ENCODE peak calls at places on chromosomes 4 and X, in four cellular contexts. Z, H, D and U are unnamed samples. For H3K79me2, the result is how much of the 10 kb centered on the place peaks cover.

GRCh38 chr4:147049940-147050852 is 104.5 kb upstream of the TTC29 start:
- DNase-seq in Z (no peak), H (no peak), D (peak), U (no peak)

GRCh38 chr4:181959121-181959520 is 284.1 kb upstream of the TENM3 start:
- DNase-seq in Z (no peak), H (no peak), D (peak), U (no peak)

GRCh38 chrX:23845316-23845932 is 62.3 kb downstream of the APOO start:
- DNase-seq in Z (no peak), H (peak), D (no peak), U (no peak)

GRCh38 chrX:68992998-68993397 is 164.2 kb downstream of the EFNB1 start:
- DNase-seq in Z (no peak), H (no peak), D (no peak), U (no peak)

GRCh38 chr4:26397086-26397485 is 76.3 kb downstream of the RBPJ start:
- DNase-seq in Z (no peak), H (no peak), D (no peak), U (no peak)

GRCh38 chrX:120402363-120402762 is 40.5 kb downstream of the ATP1B4 start:
- DNase-seq in Z (no peak), H (no peak), D (peak), U (no peak)

GRCh38 chr4:177740563-177740962 is 298.3 kb upstream of the AGA start:
- DNase-seq in Z (no peak), H (no peak), D (peak), U (no peak)

GRCh38 chr4:2925496-2925895 is 37.7 kb downstream of the NOP14 start:
- DNase-seq in Z (no peak), H (no peak), D (no peak), U (no peak)

GRCh38 chr4:116016201-116016600 is 902.8 kb upstream of the NDST4 start:
- DNase-seq in Z (no peak), H (no peak), D (peak), U (peak)

GRCh38 chr4:98656443-98656842 is 2.0 kb downstream of the TSPAN5 start:
- DNase-seq in Z (no peak), H (no peak), D (no peak), U (no peak)

GRCh38 chr4:98653006-98653405 is 5.4 kb downstream of the TSPAN5 start:
- DNase-seq in Z (no peak), H (no peak), D (peak), U (no peak)

GRCh38 chr4:98657531-98658286 is 702 bp downstream of the TSPAN5 start:
- DNase-seq in Z (no peak), H (peak), D (peak), U (peak)

GRCh38 chr4:98658287-98659105 is at the start of gene TSPAN5:
- DNase-seq in Z (peak), H (peak), D (peak), U (peak)

GRCh38 chr4:98653890-98654867 is 4.2 kb downstream of the TSPAN5 start:
- DNase-seq in Z (no peak), H (peak), D (peak), U (no peak)
- H3K79me2 ChIP-seq in Z (under half), H (half or more), D (half or more), U (half or more)

DNA sequence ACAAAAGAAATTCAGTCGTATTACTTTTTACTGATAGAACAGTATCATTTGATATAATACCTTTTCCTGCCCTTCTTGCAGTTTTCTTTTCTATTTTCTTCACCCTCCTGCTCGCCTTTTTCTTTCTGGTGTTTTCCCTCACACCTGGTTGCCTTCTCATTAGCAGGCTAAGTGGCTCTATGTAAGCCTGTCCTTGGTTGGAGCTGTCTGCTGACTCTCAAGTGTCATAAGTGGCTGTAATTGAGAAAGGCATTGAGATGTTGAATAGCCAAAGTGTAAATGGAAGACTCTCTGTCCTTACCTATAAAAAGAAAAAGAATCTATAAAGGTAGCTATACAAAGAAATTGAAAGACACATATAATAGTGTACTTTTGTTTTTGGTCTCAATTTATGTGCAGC is 180.7 kb downstream of the ADGRL3 start:
- DNase-seq in Z (no peak), H (no peak), D (no peak), U (peak)
- H3K79me2 ChIP-seq in Z (under half), H (under half), D (under half), U (under half)

GRCh38 chrX:101377542-101377941 is 8.4 kb downstream of the BTK start:
- DNase-seq in Z (peak), H (no peak), D (no peak), U (no peak)
- H3K79me2 ChIP-seq in Z (half or more), H (under half), D (under half), U (under half)

GRCh38 chr4:6541789-6542188 is 33.2 kb upstream of the MAN2B2 start:
- DNase-seq in Z (no peak), H (no peak), D (peak), U (no peak)
- H3K79me2 ChIP-seq in Z (under half), H (under half), D (under half), U (under half)

DNA sequence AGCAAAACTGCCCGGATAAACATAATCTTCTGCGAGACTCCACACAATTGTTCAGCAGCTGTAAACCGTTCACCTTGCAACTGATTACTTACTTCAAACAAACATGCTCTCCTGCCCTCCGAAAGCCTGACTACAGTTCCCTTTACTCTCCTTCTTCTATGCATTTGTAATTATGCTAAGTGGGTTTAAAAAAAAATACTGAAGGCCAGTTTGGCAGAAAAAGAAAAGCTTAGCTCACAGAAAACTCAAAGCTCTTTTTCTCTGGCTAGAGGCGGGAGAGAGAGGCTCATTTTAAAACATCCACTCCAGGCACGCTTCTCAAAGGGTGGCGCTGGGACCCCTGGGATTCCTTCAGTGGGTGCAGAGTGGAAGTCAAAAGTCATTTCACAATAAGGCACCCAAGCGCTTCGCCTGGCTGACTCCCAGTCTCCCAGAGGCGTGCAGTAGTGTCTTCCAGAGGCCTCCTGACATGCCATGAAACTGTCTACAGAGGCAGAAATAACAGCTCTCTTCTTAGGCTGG is 1.9 kb downstream of the DHRSX start:
- DNase-seq in Z (peak), H (peak), D (no peak), U (peak)
- H3K79me2 ChIP-seq in Z (half or more), H (under half), D (under half), U (half or more)

GRCh38 chrX:44025611-44026010 is 52.4 kb upstream of the NDP start:
- DNase-seq in Z (no peak), H (peak), D (peak), U (no peak)
- H3K79me2 ChIP-seq in Z (under half), H (under half), D (under half), U (under half)